ENCODE peak calls at places on chromosomes 16 and 17, in eight cellular contexts. Q, H, B, D, A, N, S and W are unnamed samples.

GRCh38 chr16:17369441-17369951 is 101.3 kb downstream of the XYLT1 start:
- DNase-seq in H (no peak), N (no peak), S (no peak), Q (no peak), A (no peak), D (peak; percentile 52), B (peak; percentile 88), W (no peak)

GRCh38 chr17:52495646-52496045 is 337.1 kb upstream of the CA10 start:
- DNase-seq in S (no peak), B (no peak), H (no peak), A (no peak), N (no peak), D (no peak), Q (no peak), W (no peak)

GRCh38 chr17:15659663-15660062 is 24.4 kb downstream of the TRIM16 start:
- DNase-seq in D (no peak), H (no peak), S (no peak), B (no peak), Q (no peak), A (no peak), N (no peak), W (no peak)

GRCh38 chr17:59331929-59332889 is 754 bp downstream of the YPEL2 start:
- DNase-seq in D (no peak), B (peak; percentile 47), A (peak; percentile 70), Q (peak; percentile 18), H (peak; percentile 21), N (no peak), S (peak; percentile 71), W (peak; percentile 61)

GRCh38 chr16:85613609-85614337 is 651 bp downstream of the GSE1 start:
- DNase-seq in A (peak; percentile 79), N (no peak), B (peak; percentile 54), Q (no peak), H (peak; percentile 58), D (no peak), S (peak; percentile 90), W (no peak)

GRCh38 chr17:80012156-80012555 is 23.5 kb downstream of the TBC1D16 start:
- DNase-seq in H (no peak), Q (no peak), N (no peak), S (no peak), D (no peak), A (no peak), B (no peak), W (no peak)

GRCh38 chr17:73481672-73482071 is 162.6 kb downstream of the SDK2 start:
- DNase-seq in S (no peak), A (no peak), N (no peak), H (no peak), B (no peak), D (no peak), Q (no peak), W (no peak)

GRCh38 chr17:7632492-7632894 is 2.6 kb downstream of the SHBG start:
- DNase-seq in H (peak; percentile 38), S (peak; percentile 49), A (peak; percentile 79), B (peak; percentile 62), D (no peak), N (no peak), Q (no peak), W (no peak)

GRCh38 chr17:34259151-34259550 is 4.1 kb downstream of the CCL2 start:
- DNase-seq in N (no peak), A (peak; percentile 82), B (no peak), Q (no peak), S (no peak), D (no peak), H (peak; percentile 73), W (no peak)

GRCh38 chr17:40341808-40342574 is 22.5 kb downstream of the GJD3 start:
- DNase-seq in S (peak; percentile 69), H (peak; percentile 73), B (no peak), N (no peak), A (peak; percentile 86), Q (no peak), D (no peak), W (peak; percentile 78)

GRCh38 chr17:41689497-41690299 is 1.0 kb downstream of the EIF1 start:
- DNase-seq in Q (no peak), A (peak; percentile 75), D (no peak), B (peak; percentile 83), H (peak; percentile 44), N (no peak), S (peak; percentile 63), W (no peak)

GRCh38 chr16:85750021-85750826 is 672 bp downstream of the C16orf74 start:
- DNase-seq in A (peak; percentile 52), D (no peak), N (no peak), Q (no peak), H (peak; percentile 70), B (peak; percentile 33), S (peak; percentile 12), W (peak; percentile 59)

GRCh38 chr16:84686702-84687298 is 13.0 kb upstream of the USP10 start:
- DNase-seq in Q (no peak), D (no peak), H (no peak), S (no peak), A (no peak), N (no peak), B (no peak), W (no peak)

GRCh38 chr17:72063262-72063661 is 57.6 kb upstream of the SOX9 start:
- DNase-seq in S (no peak), H (peak; percentile 11), N (no peak), Q (no peak), D (no peak), A (no peak), B (no peak), W (no peak)

GRCh38 chr17:1324201-1324750 is 44.8 kb downstream of the TRARG1 start:
- DNase-seq in N (no peak), D (no peak), Q (no peak), H (no peak), S (no peak), A (no peak), B (no peak), W (no peak)

GRCh38 chr17:79714746-79715145 is 16.0 kb upstream of the ENPP7 start:
- DNase-seq in B (no peak), D (no peak), H (no peak), A (no peak), S (no peak), Q (no peak), N (no peak), W (no peak)

GRCh38 chr17:55794681-55795080 is 43.8 kb downstream of the PCTP start:
- DNase-seq in N (no peak), H (no peak), Q (no peak), S (peak; percentile 87), B (no peak), D (no peak), A (no peak), W (no peak)

GRCh38 chr17:48351916-48352332 is 78.1 kb downstream of the SKAP1 start:
- DNase-seq in A (peak; percentile 59), Q (no peak), N (no peak), D (no peak), S (peak; percentile 77), H (peak; percentile 11), B (no peak), W (no peak)

GRCh38 chr17:57283203-57283971 is 27.1 kb downstream of the MSI2 start:
- DNase-seq in S (peak; percentile 54), Q (no peak), H (no peak), D (no peak), N (no peak), A (no peak), B (no peak), W (no peak)

GRCh38 chr17:31357831-31358400 is 33.6 kb upstream of the RAB11FIP4 start:
- DNase-seq in B (no peak), Q (no peak), N (no peak), S (peak; percentile 12), A (no peak), H (no peak), D (no peak), W (no peak)

GRCh38 chr17:77637807-77638182 is 320.7 kb upstream of the TNRC6C start:
- DNase-seq in B (no peak), A (no peak), D (no peak), H (no peak), N (no peak), S (peak; percentile 21), Q (no peak), W (no peak)

GRCh38 chr16:23557779-23558330 is 328 bp downstream of the UBFD1 start:
- DNase-seq in A (peak; percentile 68), Q (no peak), H (no peak), N (no peak), D (no peak), B (peak; percentile 34), S (peak; percentile 59), W (no peak)

GRCh38 chr16:83653785-83654184 is 154.0 kb upstream of the HSBP1 start:
- DNase-seq in H (peak; percentile 6), A (peak; percentile 45), S (no peak), B (no peak), Q (no peak), D (no peak), N (peak; percentile 21), W (no peak)